ENCODE peak calls at places on chromosome 19, in six cellular contexts. I is heart left ventricle, O is spleen, G is tibial nerve, H is H54, N is stomach. D is an unnamed sample.
A peak's percentile ranks its signal among the peaks of the same experiment; 100 is the strongest.

GRCh38 chr19:54462713-54463530 is 656 bp downstream of the LENG9 start:
- DNase-seq in I (peak; percentile 77), O (peak; percentile 94), G (peak; percentile 35), H (no peak), N (peak; percentile 81), D (peak; percentile 54)

GRCh38 chr19:55113570-55114039 is 3.8 kb downstream of the PPP1R12C start:
- DNase-seq in I (peak; percentile 97), O (no peak), G (peak; percentile 90), H (peak; percentile 88), N (peak; percentile 58), D (peak; percentile 78)

GRCh38 chr19:5607318-5608270 is 15.0 kb downstream of the SAFB2 start:
- DNase-seq in I (no peak), O (no peak), G (no peak), H (no peak), N (no peak), D (no peak)

GRCh38 chr19:695350-695949 is at the start of gene PRSS57:
- DNase-seq in I (no peak), O (no peak), G (no peak), H (no peak), N (no peak), D (no peak)

GRCh38 chr19:1269478-1270167 is 491 bp downstream of the CIRBP start:
- DNase-seq in I (peak; percentile 89), O (peak; percentile 95), G (peak; percentile 72), H (no peak), N (peak; percentile 86), D (peak; percentile 83)

GRCh38 chr19:1354496-1355257 is 29.0 kb upstream of the NDUFS7 start:
- DNase-seq in I (peak; percentile 93), O (peak; percentile 96), G (peak; percentile 83), H (peak; percentile 98), N (peak; percentile 93), D (peak; percentile 87)

GRCh38 chr19:55066107-55066709 is 3.3 kb upstream of the RDH13 start:
- DNase-seq in I (no peak), O (no peak), G (no peak), H (no peak), N (no peak), D (no peak)

GRCh38 chr19:37979547-37980082 is 72.6 kb downstream of the SIPA1L3 start:
- DNase-seq in I (no peak), O (peak; percentile 78), G (no peak), H (no peak), N (peak; percentile 67), D (peak; percentile 76)

GRCh38 chr19:50722248-50723013 is 733 bp upstream of the CLEC11A start:
- DNase-seq in I (no peak), O (no peak), G (no peak), H (no peak), N (no peak), D (no peak)

GRCh38 chr19:48858984-48859710 is 9.3 kb downstream of the PLEKHA4 start:
- DNase-seq in I (peak; percentile 33), O (peak; percentile 93), G (no peak), H (no peak), N (no peak), D (no peak)

GRCh38 chr19:46546194-46546896 is 50.7 kb upstream of the PNMA8B start:
- DNase-seq in I (no peak), O (peak; percentile 73), G (no peak), H (peak; percentile 14), N (peak; percentile 60), D (peak; percentile 41)

GRCh38 chr19:15468675-15469512 is 4.5 kb upstream of the RASAL3 start:
- DNase-seq in I (no peak), O (peak; percentile 20), G (no peak), H (no peak), N (no peak), D (no peak)

GRCh38 chr19:8473652-8474476 is 28.6 kb downstream of the PRAM1 start:
- DNase-seq in I (no peak), O (no peak), G (no peak), H (no peak), N (no peak), D (no peak)

GRCh38 chr19:17879466-17879865 is 7.7 kb downstream of the SLC5A5 start:
- DNase-seq in I (no peak), O (no peak), G (no peak), H (no peak), N (no peak), D (no peak)

GRCh38 chr19:47790398-47790814 is 11.9 kb downstream of the SELENOW start:
- DNase-seq in I (peak; percentile 79), O (peak; percentile 92), G (peak; percentile 72), H (peak; percentile 52), N (peak; percentile 85), D (peak; percentile 78)

GRCh38 chr19:37346091-37346490 is 24.8 kb upstream of the ZNF527 start:
- DNase-seq in I (no peak), O (no peak), G (no peak), H (no peak), N (no peak), D (no peak)

GRCh38 chr19:50478901-50479715 is 2.5 kb upstream of the GARIN5A start:
- DNase-seq in I (no peak), O (peak; percentile 58), G (no peak), H (no peak), N (no peak), D (no peak)

GRCh38 chr19:52590728-52591127 is 20.6 kb downstream of the ZNF701 start:
- DNase-seq in I (no peak), O (no peak), G (no peak), H (no peak), N (no peak), D (no peak)

GRCh38 chr19:44891016-44891882 is at the start of gene TOMM40:
- DNase-seq in I (peak; percentile 100), O (peak; percentile 98), G (peak; percentile 100), H (no peak), N (peak; percentile 100), D (no peak)
- TF ChIP-seq POLR2A in I (no peak), O (no peak), G (peak; percentile 25), H (peak; percentile 33), N (no peak), D (no peak)

GRCh38 chr19:3653081-3653795 is 26.6 kb upstream of the CACTIN start:
- DNase-seq in I (no peak), O (no peak), G (no peak), H (no peak), N (no peak), D (no peak)
- TF ChIP-seq POLR2A in I (no peak), O (no peak), G (no peak), H (no peak), N (no peak), D (no peak)

GRCh38 chr19:35712910-35713845 is 4.6 kb upstream of the KMT2B start:
- DNase-seq in I (no peak), O (no peak), G (no peak), H (no peak), N (no peak), D (no peak)
- TF ChIP-seq POLR2A in I (no peak), O (no peak), G (no peak), H (no peak), N (no peak), D (no peak)

GRCh38 chr19:45506246-45506990 is 861 bp upstream of the VASP start:
- DNase-seq in I (peak; percentile 96), O (peak; percentile 100), G (peak; percentile 88), H (peak; percentile 76), N (peak; percentile 97), D (peak; percentile 97)
- TF ChIP-seq POLR2A in I (peak; percentile 65), O (peak; percentile 36), G (peak; percentile 73), H (peak; percentile 43), N (no peak), D (peak; percentile 65)

GRCh38 chr19:14117668-14118164 is at the start of gene PRKACA:
- DNase-seq in I (peak; percentile 99), O (peak; percentile 100), G (peak; percentile 97), H (peak; percentile 99), N (peak; percentile 99), D (peak; percentile 98)
- TF ChIP-seq POLR2A in I (no peak), O (no peak), G (peak; percentile 62), H (peak; percentile 40), N (no peak), D (peak; percentile 31)

GRCh38 chr19:41870401-41870873 is 6.6 kb upstream of the CD79A start:
- DNase-seq in I (no peak), O (no peak), G (no peak), H (peak; percentile 69), N (no peak), D (no peak)
- TF ChIP-seq POLR2A in I (no peak), O (no peak), G (no peak), H (no peak), N (no peak), D (no peak)

GRCh38 chr19:10320602-10321416 is 5.0 kb upstream of the FDX2 start:
- DNase-seq in I (no peak), O (no peak), G (no peak), H (no peak), N (no peak), D (no peak)

GRCh38 chr19:10325732-10326131 is 7.6 kb downstream of the RAVER1 start:
- DNase-seq in I (no peak), O (no peak), G (no peak), H (no peak), N (no peak), D (no peak)

GRCh38 chr19:10318807-10319426 is 3.1 kb upstream of the FDX2 start:
- DNase-seq in I (no peak), O (no peak), G (no peak), H (no peak), N (no peak), D (no peak)

GRCh38 chr19:10321417-10321797 is 5.6 kb upstream of the FDX2 start:
- DNase-seq in I (no peak), O (no peak), G (no peak), H (no peak), N (no peak), D (no peak)

DNA sequence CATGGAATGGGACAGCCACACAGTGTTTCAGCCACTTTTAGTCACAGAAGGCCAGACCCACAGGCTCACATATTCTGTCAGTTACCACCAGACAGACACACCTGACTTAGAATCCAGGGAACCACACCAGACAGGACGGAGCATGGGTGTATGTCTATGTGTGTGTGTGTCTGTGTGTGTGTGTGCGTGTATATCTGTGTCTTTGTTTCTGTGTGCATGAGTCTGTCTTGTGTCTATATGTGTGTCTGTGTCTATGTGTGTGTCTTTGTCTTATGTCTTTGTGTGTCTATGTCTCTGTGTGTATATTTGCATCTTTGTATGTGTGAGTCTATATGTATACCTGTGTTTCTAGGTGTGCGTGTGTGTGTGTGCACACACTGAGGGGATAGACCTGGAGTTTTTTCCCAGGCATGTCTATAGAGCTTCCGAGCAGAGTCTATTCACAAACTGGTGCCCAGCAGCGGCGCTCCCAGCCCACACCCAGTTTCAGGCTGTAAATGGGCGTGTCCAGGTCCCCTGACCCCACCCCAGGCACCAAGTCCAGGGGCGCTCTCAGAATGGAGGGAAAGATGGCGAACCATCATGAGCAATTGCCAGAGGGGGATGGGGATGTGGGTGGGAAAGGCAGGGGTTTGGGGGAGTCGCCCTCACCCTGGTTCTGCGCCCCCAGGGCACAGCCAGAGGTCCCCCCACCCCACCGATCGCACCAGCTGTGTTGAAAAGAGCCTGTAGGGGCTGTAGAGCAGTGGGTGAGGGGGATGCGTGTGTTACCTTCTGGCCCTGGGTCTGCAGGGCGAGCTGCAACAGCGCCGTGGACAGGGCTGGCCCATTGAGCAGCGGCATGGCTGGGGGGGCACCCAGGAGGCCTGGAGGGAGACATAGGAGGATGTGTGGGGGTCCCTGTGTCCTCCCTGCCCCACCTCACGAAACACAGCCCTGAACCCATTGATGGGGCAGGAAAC is 6.3 kb upstream of the FDX2 start:
- DNase-seq in I (no peak), O (no peak), G (no peak), H (no peak), N (no peak), D (no peak)
- TF ChIP-seq POLR2A in I (no peak), O (no peak), G (no peak), H (no peak), N (no peak), D (no peak)

D was measured in breast epithelium.